ENCODE peak calls at places on chromosomes 12 and 14, in seven cellular contexts. Q, F, N, E, Z, Y and M are unnamed samples.

GRCh38 chr12:62621239-62621638 is 154.6 kb downstream of the MON2 start:
- DNase-seq in Q (no peak), F (no peak), N (no peak), E (no peak), Z (no peak), Y (no peak), M (no peak)

GRCh38 chr12:122142857-122143256 is 31.2 kb downstream of the IL31 start:
- DNase-seq in Q (no peak), F (no peak), N (no peak), E (no peak), Z (no peak), Y (no peak), M (no peak)

GRCh38 chr12:81128930-81129554 is 51.2 kb downstream of the ACSS3 start:
- DNase-seq in Q (peak), F (peak), N (peak), E (no peak), Z (peak), Y (peak), M (peak)

GRCh38 chr12:96876966-96877365 is 30.1 kb upstream of the NEDD1 start:
- DNase-seq in Q (no peak), F (no peak), N (no peak), E (no peak), Z (no peak), Y (no peak), M (no peak)

GRCh38 chr14:74324945-74325361 is 22.2 kb upstream of the ABCD4 start:
- DNase-seq in Q (no peak), F (peak), N (peak), E (no peak), Z (no peak), Y (no peak), M (no peak)

GRCh38 chr12:69405466-69405865 is 45.9 kb downstream of the YEATS4 start:
- DNase-seq in Q (peak), F (peak), N (peak), E (peak), Z (no peak), Y (no peak), M (no peak)

GRCh38 chr12:120725659-120726509 is at the start of gene ACADS:
- DNase-seq in Q (peak), F (peak), N (peak), E (peak), Z (peak), Y (peak), M (peak)

GRCh38 chr12:102323799-102324198 is 126.2 kb upstream of the PMCH start:
- DNase-seq in Q (no peak), F (no peak), N (no peak), E (no peak), Z (no peak), Y (no peak), M (no peak)

GRCh38 chr14:33780035-33780434 is 170.8 kb downstream of the EGLN3 start:
- DNase-seq in Q (no peak), F (no peak), N (no peak), E (no peak), Z (no peak), Y (no peak), M (no peak)

GRCh38 chr12:14714437-14714836 is 18.0 kb upstream of the GUCY2C start:
- DNase-seq in Q (no peak), F (no peak), N (no peak), E (no peak), Z (no peak), Y (no peak), M (no peak)

GRCh38 chr14:67987596-67987995 is 168.0 kb downstream of the RAD51B start:
- DNase-seq in Q (no peak), F (peak), N (peak), E (no peak), Z (no peak), Y (no peak), M (no peak)

GRCh38 chr14:52363001-52363704 is 49.0 kb downstream of the PTGER2 start:
- DNase-seq in Q (peak), F (peak), N (no peak), E (no peak), Z (no peak), Y (no peak), M (no peak)

GRCh38 chr12:85805654-85806053 is 30.6 kb downstream of the RASSF9 start:
- DNase-seq in Q (no peak), F (peak), N (peak), E (no peak), Z (no peak), Y (no peak), M (no peak)

GRCh38 chr12:56941299-56942017 is 7.2 kb upstream of the SDR9C7 start:
- DNase-seq in Q (no peak), F (peak), N (peak), E (no peak), Z (no peak), Y (no peak), M (no peak)

GRCh38 chr12:48997719-48998496 is 1.3 kb downstream of the DDN start:
- DNase-seq in Q (peak), F (no peak), N (no peak), E (no peak), Z (no peak), Y (no peak), M (peak)

GRCh38 chr14:94689985-94690400 is 77.8 kb downstream of the SERPINA3 start:
- DNase-seq in Q (no peak), F (no peak), N (no peak), E (no peak), Z (no peak), Y (no peak), M (no peak)

GRCh38 chr14:55477680-55478079 is 37.3 kb upstream of the TBPL2 start:
- DNase-seq in Q (no peak), F (no peak), N (peak), E (no peak), Z (peak), Y (no peak), M (no peak)

DNA sequence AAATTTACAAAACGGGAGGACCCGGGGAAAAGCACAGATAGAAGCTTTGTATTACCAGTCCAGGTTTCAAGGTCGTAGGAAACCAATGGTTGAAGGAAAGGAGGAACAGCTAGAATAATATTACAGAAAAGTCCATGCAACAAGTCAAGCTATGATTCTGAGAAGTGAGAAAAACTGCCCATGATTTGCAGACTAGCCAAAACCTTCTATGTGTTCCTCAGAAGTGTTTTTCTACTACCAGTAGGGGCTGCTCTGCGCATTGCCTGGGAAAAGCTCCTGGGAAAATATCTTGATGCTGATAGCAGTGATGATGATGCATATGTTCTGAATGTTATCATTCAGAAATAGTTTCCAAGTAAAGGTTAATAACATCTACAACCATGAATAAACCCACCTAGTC is 2.2 kb downstream of the PDZRN4 start:
- DNase-seq in Q (no peak), F (no peak), N (peak), E (no peak), Z (no peak), Y (no peak), M (peak)
- TF ChIP-seq CTCF in Q (peak), F (peak), N (peak), E (peak), Z (no peak), Y (peak), M (peak)

DNA sequence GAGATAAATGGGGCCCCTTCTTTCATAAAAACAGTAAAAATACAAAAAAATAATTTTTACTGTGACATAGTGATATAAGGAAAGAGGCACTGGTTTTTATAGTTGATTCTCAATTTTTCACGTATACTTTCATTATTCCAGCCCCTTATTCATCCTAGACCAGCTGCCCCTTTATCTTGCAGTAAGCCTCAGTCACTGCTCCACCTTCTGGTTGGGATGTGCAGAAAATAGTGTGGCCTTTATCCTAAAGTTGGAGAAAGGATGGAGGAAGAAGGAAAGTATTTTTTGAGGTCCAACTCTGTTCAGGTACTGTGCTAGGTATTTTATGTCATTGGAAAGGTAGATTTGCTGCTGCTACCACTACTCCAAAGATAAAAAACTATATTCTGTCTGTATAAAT is 172.7 kb downstream of the ANO6 start:
- DNase-seq in Q (peak), F (peak), N (peak), E (no peak), Z (no peak), Y (no peak), M (no peak)
- TF ChIP-seq CTCF in Q (peak), F (peak), N (peak), E (peak), Z (peak), Y (peak), M (peak)

GRCh38 chr14:30375280-30375892 is 183.6 kb upstream of the G2E3 start:
- DNase-seq in Q (peak), F (peak), N (peak), E (no peak), Z (peak), Y (peak), M (peak)
- TF ChIP-seq CTCF in Q (peak), F (peak), N (peak), E (peak), Z (peak), Y (peak), M (peak)

GRCh38 chr12:106205208-106206069 is 42.4 kb downstream of the CKAP4 start:
- DNase-seq in Q (peak), F (no peak), N (no peak), E (no peak), Z (peak), Y (peak), M (no peak)
- TF ChIP-seq CTCF in Q (peak), F (peak), N (no peak), E (no peak), Z (no peak), Y (peak), M (no peak)

GRCh38 chr14:100679707-100680438 is 46.8 kb upstream of the DLK1 start:
- DNase-seq in Q (no peak), F (peak), N (peak), E (no peak), Z (no peak), Y (no peak), M (no peak)
- TF ChIP-seq CTCF in Q (no peak), F (peak), N (no peak), E (no peak), Z (no peak), Y (no peak), M (no peak)

DNA sequence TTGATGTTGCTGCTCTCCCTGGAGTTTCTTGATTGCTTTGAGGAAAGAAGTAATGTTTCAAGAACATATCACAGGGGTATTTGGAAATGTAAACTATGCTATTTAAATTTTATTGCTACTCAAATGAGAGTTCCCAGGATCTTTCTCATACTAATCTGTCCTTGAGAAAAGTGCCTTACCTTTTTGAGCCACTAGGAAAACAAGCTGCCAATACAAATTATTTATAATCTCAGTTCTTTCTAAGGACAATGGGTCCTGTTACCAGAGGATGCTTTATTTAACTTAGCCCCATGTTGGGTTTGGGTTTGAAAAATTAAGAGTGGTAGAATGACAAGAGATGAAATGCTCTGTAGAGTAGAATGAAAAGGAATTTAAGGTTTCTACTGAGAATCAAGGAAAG is 258.2 kb upstream of the PRKD1 start:
- DNase-seq in Q (no peak), F (no peak), N (no peak), E (no peak), Z (no peak), Y (no peak), M (no peak)
- TF ChIP-seq CTCF in Q (no peak), F (peak), N (peak), E (no peak), Z (no peak), Y (no peak), M (peak)